ENCODE peak calls at places on chromosome 22, in ten cellular contexts. K is GM12891, V is A549, N is ovary, D is body of pancreas, I is upper lobe of left lung, W is Peyer's patch, Q is transverse colon, J is prostate gland, H is lower leg skin. R is an unnamed sample.

GRCh38 chr22:39997939-39998726 is 3.4 kb downstream of the FAM83F start:
- DNase-seq in K (no peak), V (peak; percentile 23), N (no peak), D (peak; percentile 92), I (no peak), W (no peak), Q (peak; percentile 79), J (peak; percentile 89), H (no peak), R (peak; percentile 61)

GRCh38 chr22:20312396-20313191 is 7.3 kb downstream of the DGCR6L start:
- DNase-seq in K (no peak), V (no peak), N (no peak), D (no peak), I (peak; percentile 54), W (no peak), Q (peak; percentile 4), J (peak; percentile 1), H (peak; percentile 77), R (no peak)

GRCh38 chr22:37243402-37244113 is 511 bp downstream of the RAC2 start:
- DNase-seq in K (no peak), V (no peak), N (peak; percentile 3), D (no peak), I (no peak), W (peak; percentile 47), Q (no peak), J (no peak), H (no peak), R (no peak)

GRCh38 chr22:17501679-17502285 is 61.5 kb upstream of the SLC25A18 start:
- DNase-seq in K (peak; percentile 39), V (peak; percentile 67), N (no peak), D (peak; percentile 18), I (no peak), W (no peak), Q (peak; percentile 9), J (peak; percentile 38), H (no peak), R (peak; percentile 13)

GRCh38 chr22:46749682-46750529 is 11.9 kb upstream of the CERK start:
- DNase-seq in K (no peak), V (no peak), N (no peak), D (no peak), I (no peak), W (no peak), Q (no peak), J (no peak), H (no peak), R (no peak)

GRCh38 chr22:34493471-34493870 is 572.5 kb upstream of the ISX start:
- DNase-seq in K (no peak), V (no peak), N (no peak), D (no peak), I (no peak), W (no peak), Q (no peak), J (no peak), H (no peak), R (no peak)

GRCh38 chr22:39955675-39956074 is 4.5 kb upstream of the TMA7B start:
- DNase-seq in K (no peak), V (no peak), N (no peak), D (no peak), I (no peak), W (no peak), Q (no peak), J (no peak), H (no peak), R (no peak)

GRCh38 chr22:19292262-19293230 is 1.0 kb upstream of the CLTCL1 start:
- DNase-seq in K (no peak), V (no peak), N (peak; percentile 26), D (peak; percentile 56), I (peak; percentile 56), W (no peak), Q (peak; percentile 18), J (peak; percentile 17), H (peak; percentile 85), R (no peak)

GRCh38 chr22:21719024-21719423 is 16.6 kb downstream of the YPEL1 start:
- DNase-seq in K (no peak), V (no peak), N (no peak), D (no peak), I (no peak), W (no peak), Q (no peak), J (no peak), H (no peak), R (no peak)

GRCh38 chr22:36329217-36330078 is 58.3 kb downstream of the MYH9 start:
- DNase-seq in K (no peak), V (peak; percentile 92), N (no peak), D (peak; percentile 63), I (no peak), W (peak; percentile 47), Q (peak; percentile 60), J (peak; percentile 94), H (peak; percentile 91), R (peak; percentile 61)

GRCh38 chr22:18925368-18926064 is 10.6 kb downstream of the PRODH start:
- DNase-seq in K (no peak), V (no peak), N (no peak), D (no peak), I (no peak), W (no peak), Q (no peak), J (no peak), H (no peak), R (no peak)

GRCh38 chr22:21009638-21010425 is 5.1 kb upstream of the P2RX6 start:
- DNase-seq in K (no peak), V (peak; percentile 22), N (no peak), D (peak; percentile 64), I (no peak), W (no peak), Q (peak; percentile 35), J (peak; percentile 16), H (no peak), R (no peak)

GRCh38 chr22:41094036-41094435 is 1.6 kb downstream of the EP300 start:
- DNase-seq in K (no peak), V (peak; percentile 21), N (no peak), D (peak; percentile 21), I (no peak), W (no peak), Q (peak; percentile 39), J (no peak), H (no peak), R (peak; percentile 19)

GRCh38 chr22:41096391-41096790 is 4.0 kb downstream of the EP300 start:
- DNase-seq in K (no peak), V (no peak), N (no peak), D (no peak), I (no peak), W (no peak), Q (no peak), J (no peak), H (no peak), R (no peak)

GRCh38 chr22:41096841-41097240 is 4.4 kb downstream of the EP300 start:
- DNase-seq in K (no peak), V (no peak), N (no peak), D (no peak), I (no peak), W (no peak), Q (no peak), J (no peak), H (no peak), R (no peak)

GRCh38 chr22:41099036-41099435 is 6.6 kb downstream of the EP300 start:
- DNase-seq in K (no peak), V (no peak), N (no peak), D (no peak), I (no peak), W (no peak), Q (no peak), J (no peak), H (no peak), R (no peak)
- TF ChIP-seq POLR2A in K (no peak), V (no peak), N (no peak), D (no peak), I (no peak), W (no peak), Q (no peak), J (no peak), H (no peak), R (no peak)

DNA sequence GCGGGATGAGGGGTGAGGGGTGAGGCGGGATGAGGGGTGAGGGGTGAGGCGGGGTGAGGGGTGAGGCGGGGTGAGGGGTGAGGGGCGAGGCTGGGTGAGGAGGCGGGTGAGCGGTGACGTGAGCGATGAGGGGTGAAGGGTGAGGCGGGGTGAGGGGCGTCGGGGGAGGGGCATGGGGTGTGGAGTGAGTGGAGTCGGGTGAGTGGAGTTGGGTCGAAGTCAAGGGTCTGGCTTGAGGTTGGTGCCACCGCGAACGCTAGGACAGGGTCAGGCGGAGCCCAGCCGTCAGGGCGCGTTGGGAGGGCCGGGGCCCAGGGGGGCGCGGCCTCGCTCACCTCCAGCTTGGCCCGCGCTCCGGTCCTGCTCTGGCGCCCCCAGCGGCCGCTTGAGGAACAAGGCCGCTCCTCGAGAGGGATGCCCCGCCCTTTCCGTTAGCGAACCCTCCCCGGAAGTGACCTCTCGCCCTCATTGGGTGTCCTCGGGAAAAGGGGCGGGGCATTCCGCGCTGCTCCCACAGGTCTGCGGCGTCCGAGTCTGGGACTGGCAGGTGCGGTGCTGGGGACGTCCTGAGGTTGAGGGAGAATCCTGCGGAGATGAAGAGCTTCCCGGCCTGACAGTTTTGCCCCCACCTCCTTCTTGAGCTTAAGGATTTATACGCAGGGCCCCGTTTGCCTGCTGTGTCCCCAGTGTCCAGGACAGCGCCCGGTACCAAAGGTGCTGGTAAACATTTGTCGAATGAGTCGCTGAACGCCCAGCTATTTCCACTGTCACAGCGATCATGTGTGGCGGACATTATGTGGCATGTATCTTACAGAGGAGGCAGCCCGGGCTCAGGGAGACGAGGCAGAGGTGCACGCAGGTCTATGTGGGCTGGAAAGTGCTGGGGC is at the start of gene SYCE3:
- DNase-seq in K (peak; percentile 94), V (peak; percentile 91), N (peak; percentile 97), D (peak; percentile 99), I (peak; percentile 98), W (peak; percentile 99), Q (peak; percentile 99), J (peak; percentile 98), H (peak; percentile 99), R (peak; percentile 70)
- TF ChIP-seq POLR2A in K (no peak), V (peak; percentile 35), N (no peak), D (peak; percentile 87), I (peak; percentile 41), W (peak; percentile 94), Q (peak; percentile 98), J (peak; percentile 89), H (no peak), R (peak; percentile 19)

GRCh38 chr22:29341849-29342127 is 26.3 kb upstream of the RASL10A start:
- DNase-seq in K (no peak), V (no peak), N (no peak), D (no peak), I (no peak), W (no peak), Q (no peak), J (no peak), H (no peak), R (no peak)
- TF ChIP-seq POLR2A in K (no peak), V (no peak), N (no peak), D (no peak), I (no peak), W (no peak), Q (no peak), J (no peak), H (no peak), R (no peak)

DNA sequence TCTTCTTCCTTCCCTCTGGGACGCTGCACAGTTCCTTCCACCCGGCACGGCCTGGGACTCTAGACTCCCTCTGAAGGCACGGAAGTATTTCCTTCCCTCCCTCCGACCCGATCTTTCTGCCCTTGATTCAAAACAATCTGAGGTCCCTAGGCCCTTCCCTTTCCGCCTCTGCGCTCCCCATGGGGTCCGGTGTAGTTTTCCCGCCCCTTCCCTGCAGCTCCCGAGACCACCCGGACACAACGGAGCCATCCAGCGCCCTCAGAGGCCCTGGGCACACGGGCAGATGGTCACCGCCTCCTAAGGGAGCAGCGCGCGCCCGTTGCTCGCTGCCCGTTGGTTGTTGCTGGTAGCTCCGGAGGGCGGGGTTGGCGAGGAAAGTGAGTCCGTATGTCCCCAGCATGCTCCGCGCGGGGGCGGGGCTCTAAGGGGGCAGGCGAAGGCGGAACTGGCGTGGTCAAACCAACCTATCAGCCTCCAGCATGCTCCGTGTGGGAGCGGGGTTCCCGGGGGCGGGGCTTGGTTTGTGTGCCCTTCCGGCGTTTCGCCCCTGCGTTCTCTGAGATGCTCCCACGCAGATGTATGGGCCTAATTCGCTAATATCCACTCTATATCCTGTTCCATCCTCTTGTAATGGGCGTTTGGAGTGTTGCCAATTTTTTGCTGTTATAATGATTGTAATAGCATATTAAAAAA is 19.6 kb downstream of the MIF start:
- DNase-seq in K (peak; percentile 96), V (no peak), N (peak; percentile 99), D (peak; percentile 100), I (peak; percentile 100), W (peak; percentile 100), Q (peak; percentile 100), J (peak; percentile 99), H (peak; percentile 100), R (peak; percentile 86)
- TF ChIP-seq POLR2A in K (peak; percentile 85), V (no peak), N (peak; percentile 78), D (peak; percentile 94), I (peak; percentile 70), W (peak; percentile 80), Q (peak; percentile 93), J (peak; percentile 87), H (no peak), R (peak; percentile 90)

R was measured in H54.